ENCODE peak calls at places on chromosomes 11 and 22, in ten cellular contexts. One of them, this sample, is unnamed.

GRCh38 chr11:129283141-129283540 is 91.0 kb upstream of the ARHGAP32 start:
- DNase-seq in brain microvascular endothelial cell: no peak
- DNase-seq in HepG2: peak
- DNase-seq in HFFc6: no peak
- DNase-seq in dorsolateral prefrontal cortex: no peak
- DNase-seq in osteoblast: no peak
- DNase-seq in astrocyte: no peak
- DNase-seq in progenitor cell of endocrine pancreas: no peak
- DNase-seq in kidney: no peak
- DNase-seq in fibroblast of lung: no peak
- DNase-seq in this sample: no peak

GRCh38 chr11:57513911-57514537 is 1.5 kb downstream of the SLC43A1 start:
- DNase-seq in brain microvascular endothelial cell: no peak
- DNase-seq in HepG2: no peak
- DNase-seq in HFFc6: no peak
- DNase-seq in dorsolateral prefrontal cortex: peak
- DNase-seq in osteoblast: peak
- DNase-seq in astrocyte: peak
- DNase-seq in progenitor cell of endocrine pancreas: peak
- DNase-seq in kidney: peak
- DNase-seq in fibroblast of lung: peak
- DNase-seq in this sample: peak

GRCh38 chr11:76348348-76348747 is 32.6 kb downstream of the THAP12 start:
- DNase-seq in brain microvascular endothelial cell: no peak
- DNase-seq in HepG2: no peak
- DNase-seq in HFFc6: no peak
- DNase-seq in dorsolateral prefrontal cortex: no peak
- DNase-seq in osteoblast: no peak
- DNase-seq in astrocyte: no peak
- DNase-seq in progenitor cell of endocrine pancreas: no peak
- DNase-seq in kidney: no peak
- DNase-seq in fibroblast of lung: no peak
- DNase-seq in this sample: no peak

GRCh38 chr11:118608268-118609214 is 1.1 kb downstream of the PHLDB1 start:
- DNase-seq in brain microvascular endothelial cell: peak
- DNase-seq in HepG2: no peak
- DNase-seq in HFFc6: peak
- DNase-seq in dorsolateral prefrontal cortex: no peak
- DNase-seq in osteoblast: peak
- DNase-seq in astrocyte: peak
- DNase-seq in progenitor cell of endocrine pancreas: no peak
- DNase-seq in kidney: peak
- DNase-seq in fibroblast of lung: peak
- DNase-seq in this sample: peak

GRCh38 chr11:101202614-101203013 is 73.0 kb upstream of the PGR start:
- DNase-seq in brain microvascular endothelial cell: no peak
- DNase-seq in HepG2: no peak
- DNase-seq in HFFc6: no peak
- DNase-seq in dorsolateral prefrontal cortex: no peak
- DNase-seq in osteoblast: no peak
- DNase-seq in astrocyte: no peak
- DNase-seq in progenitor cell of endocrine pancreas: no peak
- DNase-seq in kidney: no peak
- DNase-seq in fibroblast of lung: no peak
- DNase-seq in this sample: no peak

GRCh38 chr11:112310867-112311266 is 50.2 kb upstream of the PLET1 start:
- DNase-seq in brain microvascular endothelial cell: no peak
- DNase-seq in HepG2: no peak
- DNase-seq in HFFc6: no peak
- DNase-seq in dorsolateral prefrontal cortex: no peak
- DNase-seq in osteoblast: no peak
- DNase-seq in astrocyte: no peak
- DNase-seq in progenitor cell of endocrine pancreas: no peak
- DNase-seq in kidney: no peak
- DNase-seq in fibroblast of lung: no peak
- DNase-seq in this sample: no peak

GRCh38 chr22:44526431-44527115 is 28.5 kb upstream of the RTL6 start:
- DNase-seq in brain microvascular endothelial cell: no peak
- DNase-seq in HepG2: no peak
- DNase-seq in HFFc6: no peak
- DNase-seq in dorsolateral prefrontal cortex: no peak
- DNase-seq in osteoblast: no peak
- DNase-seq in astrocyte: no peak
- DNase-seq in progenitor cell of endocrine pancreas: no peak
- DNase-seq in kidney: no peak
- DNase-seq in fibroblast of lung: no peak
- DNase-seq in this sample: no peak

GRCh38 chr22:44728761-44729261 is 23.6 kb upstream of the ARHGAP8 start:
- DNase-seq in brain microvascular endothelial cell: no peak
- DNase-seq in HepG2: no peak
- DNase-seq in HFFc6: no peak
- DNase-seq in dorsolateral prefrontal cortex: no peak
- DNase-seq in osteoblast: peak
- DNase-seq in astrocyte: no peak
- DNase-seq in progenitor cell of endocrine pancreas: no peak
- DNase-seq in kidney: peak
- DNase-seq in fibroblast of lung: no peak
- DNase-seq in this sample: no peak

GRCh38 chr11:116193321-116194114 is 579.3 kb downstream of the BUD13 start:
- DNase-seq in brain microvascular endothelial cell: peak
- DNase-seq in HepG2: peak
- DNase-seq in HFFc6: no peak
- DNase-seq in dorsolateral prefrontal cortex: peak
- DNase-seq in osteoblast: no peak
- DNase-seq in astrocyte: peak
- DNase-seq in progenitor cell of endocrine pancreas: peak
- DNase-seq in kidney: peak
- DNase-seq in fibroblast of lung: peak
- DNase-seq in this sample: no peak

GRCh38 chr11:1035577-1036283 is 788 bp downstream of the MUC6 start:
- DNase-seq in brain microvascular endothelial cell: no peak
- DNase-seq in HepG2: no peak
- DNase-seq in HFFc6: no peak
- DNase-seq in dorsolateral prefrontal cortex: no peak
- DNase-seq in osteoblast: no peak
- DNase-seq in astrocyte: no peak
- DNase-seq in progenitor cell of endocrine pancreas: no peak
- DNase-seq in kidney: no peak
- DNase-seq in fibroblast of lung: no peak
- DNase-seq in this sample: no peak

GRCh38 chr22:43272301-43272700 is 70.9 kb downstream of the SCUBE1 start:
- DNase-seq in brain microvascular endothelial cell: no peak
- DNase-seq in HepG2: no peak
- DNase-seq in HFFc6: peak
- DNase-seq in dorsolateral prefrontal cortex: no peak
- DNase-seq in osteoblast: no peak
- DNase-seq in astrocyte: peak
- DNase-seq in progenitor cell of endocrine pancreas: no peak
- DNase-seq in kidney: no peak
- DNase-seq in fibroblast of lung: no peak
- DNase-seq in this sample: no peak

GRCh38 chr11:125210112-125210511 is 45.6 kb downstream of the PKNOX2 start:
- DNase-seq in brain microvascular endothelial cell: no peak
- DNase-seq in HepG2: no peak
- DNase-seq in HFFc6: no peak
- DNase-seq in dorsolateral prefrontal cortex: no peak
- DNase-seq in osteoblast: no peak
- DNase-seq in astrocyte: no peak
- DNase-seq in progenitor cell of endocrine pancreas: no peak
- DNase-seq in kidney: no peak
- DNase-seq in fibroblast of lung: no peak
- DNase-seq in this sample: no peak

GRCh38 chr11:117823941-117824420 is 563 bp downstream of the FXYD2 start:
- DNase-seq in brain microvascular endothelial cell: no peak
- DNase-seq in HepG2: no peak
- DNase-seq in HFFc6: no peak
- DNase-seq in dorsolateral prefrontal cortex: peak
- DNase-seq in osteoblast: peak
- DNase-seq in astrocyte: peak
- DNase-seq in progenitor cell of endocrine pancreas: no peak
- DNase-seq in kidney: peak
- DNase-seq in fibroblast of lung: peak
- DNase-seq in this sample: peak

GRCh38 chr11:102926946-102927623 is 28.4 kb downstream of the MMP13 start:
- DNase-seq in brain microvascular endothelial cell: no peak
- DNase-seq in HepG2: no peak
- DNase-seq in HFFc6: no peak
- DNase-seq in dorsolateral prefrontal cortex: no peak
- DNase-seq in osteoblast: no peak
- DNase-seq in astrocyte: no peak
- DNase-seq in progenitor cell of endocrine pancreas: no peak
- DNase-seq in kidney: no peak
- DNase-seq in fibroblast of lung: no peak
- DNase-seq in this sample: no peak

GRCh38 chr11:126585388-126586302 is 230.2 kb downstream of the ST3GAL4 start:
- DNase-seq in brain microvascular endothelial cell: peak
- DNase-seq in HepG2: no peak
- DNase-seq in HFFc6: peak
- DNase-seq in dorsolateral prefrontal cortex: no peak
- DNase-seq in osteoblast: peak
- DNase-seq in astrocyte: peak
- DNase-seq in progenitor cell of endocrine pancreas: no peak
- DNase-seq in kidney: no peak
- DNase-seq in fibroblast of lung: peak
- DNase-seq in this sample: peak

GRCh38 chr11:46238078-46238966 is 39.1 kb upstream of the CREB3L1 start:
- DNase-seq in brain microvascular endothelial cell: peak
- DNase-seq in HepG2: no peak
- DNase-seq in HFFc6: peak
- DNase-seq in dorsolateral prefrontal cortex: no peak
- DNase-seq in osteoblast: peak
- DNase-seq in astrocyte: peak
- DNase-seq in progenitor cell of endocrine pancreas: peak
- DNase-seq in kidney: peak
- DNase-seq in fibroblast of lung: peak
- DNase-seq in this sample: peak
- TF ChIP-seq CTCF in brain microvascular endothelial cell: no peak
- TF ChIP-seq CTCF in HepG2: no peak
- TF ChIP-seq CTCF in HFFc6: peak
- TF ChIP-seq CTCF in dorsolateral prefrontal cortex: no peak
- TF ChIP-seq CTCF in osteoblast: no peak
- TF ChIP-seq CTCF in astrocyte: no peak
- TF ChIP-seq CTCF in progenitor cell of endocrine pancreas: peak
- TF ChIP-seq CTCF in kidney: no peak
- TF ChIP-seq CTCF in fibroblast of lung: no peak
- TF ChIP-seq CTCF in this sample: no peak

GRCh38 chr11:14251754-14252153 is 107.2 kb downstream of the RRAS2 start:
- DNase-seq in brain microvascular endothelial cell: no peak
- DNase-seq in HepG2: no peak
- DNase-seq in HFFc6: no peak
- DNase-seq in dorsolateral prefrontal cortex: no peak
- DNase-seq in osteoblast: no peak
- DNase-seq in astrocyte: no peak
- DNase-seq in progenitor cell of endocrine pancreas: no peak
- DNase-seq in kidney: no peak
- DNase-seq in fibroblast of lung: no peak
- DNase-seq in this sample: no peak

GRCh38 chr11:14253437-14253836 is 105.5 kb downstream of the RRAS2 start:
- DNase-seq in brain microvascular endothelial cell: no peak
- DNase-seq in HepG2: no peak
- DNase-seq in HFFc6: no peak
- DNase-seq in dorsolateral prefrontal cortex: no peak
- DNase-seq in osteoblast: no peak
- DNase-seq in astrocyte: no peak
- DNase-seq in progenitor cell of endocrine pancreas: no peak
- DNase-seq in kidney: no peak
- DNase-seq in fibroblast of lung: peak
- DNase-seq in this sample: no peak

GRCh38 chr11:14249121-14249963 is 109.6 kb downstream of the RRAS2 start:
- DNase-seq in brain microvascular endothelial cell: peak
- DNase-seq in HepG2: peak
- DNase-seq in HFFc6: peak
- DNase-seq in dorsolateral prefrontal cortex: peak
- DNase-seq in osteoblast: no peak
- DNase-seq in astrocyte: peak
- DNase-seq in progenitor cell of endocrine pancreas: peak
- DNase-seq in kidney: no peak
- DNase-seq in fibroblast of lung: peak
- DNase-seq in this sample: peak

GRCh38 chr11:14244926-14245325 is 114.1 kb downstream of the RRAS2 start:
- DNase-seq in brain microvascular endothelial cell: no peak
- DNase-seq in HepG2: no peak
- DNase-seq in HFFc6: no peak
- DNase-seq in dorsolateral prefrontal cortex: no peak
- DNase-seq in osteoblast: peak
- DNase-seq in astrocyte: no peak
- DNase-seq in progenitor cell of endocrine pancreas: no peak
- DNase-seq in kidney: no peak
- DNase-seq in fibroblast of lung: no peak
- DNase-seq in this sample: no peak

GRCh38 chr11:14248577-14248976 is 110.4 kb downstream of the RRAS2 start:
- DNase-seq in brain microvascular endothelial cell: no peak
- DNase-seq in HepG2: no peak
- DNase-seq in HFFc6: no peak
- DNase-seq in dorsolateral prefrontal cortex: peak
- DNase-seq in osteoblast: no peak
- DNase-seq in astrocyte: no peak
- DNase-seq in progenitor cell of endocrine pancreas: no peak
- DNase-seq in kidney: no peak
- DNase-seq in fibroblast of lung: no peak
- DNase-seq in this sample: no peak
- TF ChIP-seq CTCF in brain microvascular endothelial cell: peak
- TF ChIP-seq CTCF in HepG2: no peak
- TF ChIP-seq CTCF in HFFc6: no peak
- TF ChIP-seq CTCF in dorsolateral prefrontal cortex: no peak
- TF ChIP-seq CTCF in osteoblast: no peak
- TF ChIP-seq CTCF in astrocyte: no peak
- TF ChIP-seq CTCF in progenitor cell of endocrine pancreas: no peak
- TF ChIP-seq CTCF in kidney: peak
- TF ChIP-seq CTCF in fibroblast of lung: no peak
- TF ChIP-seq CTCF in this sample: no peak

DNA sequence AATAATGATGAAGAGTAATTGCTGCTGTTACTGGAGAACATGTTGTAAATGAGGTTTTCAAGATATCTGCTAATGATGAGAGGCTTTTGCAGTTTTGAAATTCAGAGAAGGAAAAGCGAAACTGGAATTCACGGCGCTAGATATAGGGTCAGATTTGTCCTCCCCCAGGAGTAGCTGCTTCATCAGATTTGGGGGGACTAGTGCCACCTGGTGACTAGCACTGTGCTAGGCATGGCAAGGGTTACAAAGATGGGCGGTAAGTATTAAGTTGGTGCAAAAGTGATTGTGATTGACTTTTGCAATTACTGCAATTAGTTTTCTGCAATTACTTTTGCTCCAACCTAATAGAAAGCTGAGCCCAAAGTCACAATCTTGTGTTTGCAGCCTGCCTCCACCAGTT is 879.9 kb upstream of the TENM4 start:
- DNase-seq in brain microvascular endothelial cell: no peak
- DNase-seq in HepG2: no peak
- DNase-seq in HFFc6: no peak
- DNase-seq in dorsolateral prefrontal cortex: no peak
- DNase-seq in osteoblast: no peak
- DNase-seq in astrocyte: no peak
- DNase-seq in progenitor cell of endocrine pancreas: no peak
- DNase-seq in kidney: no peak
- DNase-seq in fibroblast of lung: peak
- DNase-seq in this sample: no peak
- TF ChIP-seq CTCF in brain microvascular endothelial cell: peak
- TF ChIP-seq CTCF in HepG2: peak
- TF ChIP-seq CTCF in HFFc6: no peak
- TF ChIP-seq CTCF in dorsolateral prefrontal cortex: peak
- TF ChIP-seq CTCF in osteoblast: peak
- TF ChIP-seq CTCF in astrocyte: no peak
- TF ChIP-seq CTCF in progenitor cell of endocrine pancreas: no peak
- TF ChIP-seq CTCF in kidney: no peak
- TF ChIP-seq CTCF in fibroblast of lung: no peak
- TF ChIP-seq CTCF in this sample: no peak

GRCh38 chr11:12237381-12237784 is 127.0 kb downstream of the MICAL2 start:
- DNase-seq in brain microvascular endothelial cell: no peak
- DNase-seq in HepG2: no peak
- DNase-seq in HFFc6: no peak
- DNase-seq in dorsolateral prefrontal cortex: no peak
- DNase-seq in osteoblast: no peak
- DNase-seq in astrocyte: no peak
- DNase-seq in progenitor cell of endocrine pancreas: no peak
- DNase-seq in kidney: no peak
- DNase-seq in fibroblast of lung: no peak
- DNase-seq in this sample: no peak
- TF ChIP-seq CTCF in brain microvascular endothelial cell: no peak
- TF ChIP-seq CTCF in HepG2: no peak
- TF ChIP-seq CTCF in HFFc6: no peak
- TF ChIP-seq CTCF in dorsolateral prefrontal cortex: no peak
- TF ChIP-seq CTCF in osteoblast: no peak
- TF ChIP-seq CTCF in astrocyte: no peak
- TF ChIP-seq CTCF in progenitor cell of endocrine pancreas: no peak
- TF ChIP-seq CTCF in kidney: no peak
- TF ChIP-seq CTCF in fibroblast of lung: no peak
- TF ChIP-seq CTCF in this sample: no peak

This sample was measured in spleen.